ENCODE peak calls at places on chromosome 9, in seven cellular contexts. T is neural progenitor cell, P is GM04503, U is A172, X is pancreas, K is stomach, D is NCI-H1417. Z is an unnamed sample.

GRCh38 chr9:126028746-126029145 is 281.6 kb downstream of the PBX3 start:
- DNase-seq in T (no peak), U (no peak), D (no peak), K (no peak), X (no peak), P (no peak), Z (no peak)

GRCh38 chr9:132792547-132792946 is 85.5 kb downstream of the AK8 start:
- DNase-seq in K (no peak), P (no peak), D (no peak), U (no peak), X (no peak), T (no peak), Z (no peak)

GRCh38 chr9:91119147-91119546 is 242.6 kb downstream of the AUH start:
- DNase-seq in U (peak; percentile 18), P (peak; percentile 39), T (no peak), K (no peak), X (no peak), D (peak; percentile 53), Z (no peak)

GRCh38 chr9:22206833-22207232 is 197.7 kb upstream of the CDKN2B start:
- DNase-seq in D (peak; percentile 73), K (no peak), T (peak; percentile 17), U (no peak), P (no peak), X (no peak), Z (no peak)

GRCh38 chr9:25350011-25350410 is 328.2 kb downstream of the TUSC1 start:
- DNase-seq in K (no peak), X (no peak), P (no peak), U (no peak), T (no peak), D (no peak), Z (no peak)

GRCh38 chr9:97848582-97849237 is 4.3 kb upstream of the FOXE1 start:
- DNase-seq in U (no peak), P (no peak), T (peak; percentile 59), K (no peak), X (no peak), D (no peak), Z (peak; percentile 40)

GRCh38 chr9:117718701-117719100 is 14.5 kb downstream of the TLR4 start:
- DNase-seq in T (no peak), K (no peak), X (no peak), U (peak; percentile 21), P (no peak), D (no peak), Z (no peak)

GRCh38 chr9:35711501-35712428 is 20.2 kb downstream of the TLN1 start:
- DNase-seq in K (no peak), T (no peak), X (no peak), P (no peak), D (no peak), U (no peak), Z (no peak)

GRCh38 chr9:109114670-109115069 is 5.1 kb downstream of the TMEM245 start:
- DNase-seq in D (no peak), X (no peak), P (no peak), T (no peak), K (no peak), U (peak; percentile 15), Z (no peak)

GRCh38 chr9:116471093-116471906 is 215.8 kb upstream of the TRIM32 start:
- DNase-seq in K (no peak), P (no peak), X (no peak), D (no peak), T (peak; percentile 87), U (no peak), Z (no peak)

GRCh38 chr9:90915693-90916092 is 114.1 kb downstream of the SYK start:
- DNase-seq in D (no peak), P (no peak), U (peak; percentile 32), K (peak; percentile 41), T (peak; percentile 55), X (no peak), Z (peak; percentile 75)

GRCh38 chr9:14281136-14281795 is 32.7 kb downstream of the NFIB start:
- DNase-seq in U (no peak), X (no peak), D (no peak), P (no peak), K (no peak), T (no peak), Z (no peak)

GRCh38 chr9:133742251-133742650 is 4.1 kb upstream of the SARDH start:
- DNase-seq in K (no peak), D (no peak), P (no peak), X (no peak), U (no peak), T (no peak), Z (no peak)

GRCh38 chr9:100066539-100066938 is 32.3 kb downstream of the ERP44 start:
- DNase-seq in U (no peak), T (no peak), D (peak; percentile 61), P (no peak), X (no peak), K (no peak), Z (no peak)

GRCh38 chr9:105007143-105007542 is 79.2 kb upstream of the ABCA1 start:
- DNase-seq in X (no peak), T (no peak), D (no peak), U (peak; percentile 95), K (no peak), P (peak; percentile 69), Z (no peak)

GRCh38 chr9:130073373-130073772 is 19.7 kb downstream of the GPR107 start:
- DNase-seq in K (no peak), U (no peak), X (no peak), P (no peak), D (no peak), T (no peak), Z (no peak)

GRCh38 chr9:114449236-114449635 is 56.0 kb downstream of the WHRN start:
- DNase-seq in T (no peak), D (no peak), P (no peak), K (no peak), U (no peak), X (no peak), Z (no peak)

GRCh38 chr9:16671591-16672137 is 198.8 kb downstream of the BNC2 start:
- DNase-seq in D (peak; percentile 34), U (no peak), P (peak; percentile 47), K (no peak), X (no peak), T (no peak), Z (no peak)

GRCh38 chr9:20658677-20659473 is 25.2 kb upstream of the FOCAD start:
- DNase-seq in U (peak; percentile 14), T (peak; percentile 30), D (no peak), K (no peak), X (peak; percentile 19), P (no peak), Z (no peak)

GRCh38 chr9:134630393-134630790 is 11.2 kb upstream of the COL5A1 start:
- DNase-seq in P (no peak), X (no peak), U (no peak), K (no peak), D (no peak), T (no peak), Z (peak; percentile 2)

GRCh38 chr9:74760031-74760700 is 127.6 kb downstream of the TRPM6 start:
- DNase-seq in D (no peak), U (peak; percentile 32), K (no peak), X (no peak), P (peak; percentile 41), T (no peak), Z (no peak)

GRCh38 chr9:76512826-76513225 is 53.8 kb downstream of the GCNT1 start:
- DNase-seq in T (no peak), X (no peak), D (no peak), U (peak; percentile 69), K (no peak), P (no peak), Z (no peak)

GRCh38 chr9:68631811-68632210 is 73.2 kb upstream of the PIP5K1B start:
- DNase-seq in U (no peak), K (no peak), D (no peak), T (no peak), P (no peak), X (no peak), Z (no peak)

GRCh38 chr9:126474786-126475485 is 138.8 kb upstream of the LMX1B start:
- DNase-seq in K (no peak), P (no peak), U (peak; percentile 96), D (no peak), X (no peak), T (no peak), Z (no peak)

GRCh38 chr9:112874006-112874405 is 16.7 kb downstream of the SLC46A2 start:
- DNase-seq in X (no peak), D (no peak), T (no peak), P (no peak), K (no peak), U (no peak), Z (no peak)

GRCh38 chr9:12502520-12502919 is 190.7 kb upstream of the TYRP1 start:
- DNase-seq in D (no peak), X (no peak), K (no peak), P (no peak), U (no peak), T (no peak), Z (no peak)

GRCh38 chr9:26744362-26744965 is 148.1 kb downstream of the CAAP1 start:
- DNase-seq in P (no peak), T (peak; percentile 31), U (no peak), K (no peak), D (peak; percentile 17), X (no peak), Z (no peak)

GRCh38 chr9:995776-996175 is 19.3 kb downstream of the DMRT3 start:
- DNase-seq in U (peak; percentile 80), P (no peak), K (no peak), X (no peak), D (no peak), T (no peak), Z (no peak)

GRCh38 chr9:121942313-121942712 is 150.8 kb downstream of the TTLL11 start:
- DNase-seq in K (no peak), T (no peak), U (no peak), P (no peak), X (no peak), D (no peak), Z (no peak)

GRCh38 chr9:87393706-87394255 is 103.9 kb upstream of the DAPK1 start:
- DNase-seq in T (no peak), P (no peak), K (no peak), D (no peak), X (no peak), U (no peak), Z (no peak)

GRCh38 chr9:95813923-95814322 is 61.6 kb upstream of the ERCC6L2 start:
- DNase-seq in T (no peak), D (no peak), P (no peak), U (no peak), X (no peak), K (no peak), Z (no peak)

GRCh38 chr9:125890793-125891192 is 143.6 kb downstream of the PBX3 start:
- DNase-seq in X (no peak), K (no peak), D (no peak), U (no peak), P (no peak), T (no peak), Z (no peak)

GRCh38 chr9:134283692-134284265 is 42.5 kb upstream of the RXRA start:
- DNase-seq in X (no peak), U (no peak), D (no peak), K (no peak), P (no peak), T (no peak), Z (no peak)

GRCh38 chr9:133956520-133957076 is 35.5 kb downstream of the VAV2 start:
- DNase-seq in U (peak; percentile 50), D (no peak), K (no peak), X (peak; percentile 78), P (no peak), T (peak; percentile 37), Z (no peak)

GRCh38 chr9:70418822-70419545 is 4.5 kb upstream of the KLF9 start:
- DNase-seq in D (peak; percentile 79), P (peak; percentile 79), X (peak; percentile 97), U (peak; percentile 92), K (peak; percentile 96), T (peak; percentile 89), Z (peak; percentile 95)

Z was measured in WERI-Rb-1.